ENCODE peak calls at places on chromosome 6, in seven cellular contexts. One of them, this sample, is unnamed.

GRCh38 chr6:150290429-150290828 is 78.4 kb upstream of the IYD start:
- DNase-seq in GM12891: no peak
- DNase-seq in GM12878: no peak
- DNase-seq in H1: no peak
- DNase-seq in SK-N-SH: no peak
- DNase-seq in HepG2: no peak
- DNase-seq in K562: no peak
- DNase-seq in this sample: no peak

GRCh38 chr6:149586149-149586548 is 20.0 kb downstream of the GINM1 start:
- DNase-seq in GM12891: no peak
- DNase-seq in K562: no peak
- DNase-seq in H1: no peak
- DNase-seq in SK-N-SH: no peak
- DNase-seq in GM12878: no peak
- DNase-seq in HepG2: no peak
- DNase-seq in this sample: no peak

GRCh38 chr6:135586388-135586787 is 88.8 kb upstream of the AHI1 start:
- DNase-seq in GM12891: no peak
- DNase-seq in H1: no peak
- DNase-seq in K562: no peak
- DNase-seq in HepG2: no peak
- DNase-seq in GM12878: no peak
- DNase-seq in SK-N-SH: no peak
- DNase-seq in this sample: no peak

GRCh38 chr6:30942338-30943060 is 1.7 kb downstream of the MUCL3 start:
- DNase-seq in SK-N-SH: peak
- DNase-seq in GM12891: no peak
- DNase-seq in GM12878: no peak
- DNase-seq in HepG2: peak
- DNase-seq in K562: peak
- DNase-seq in H1: peak
- DNase-seq in this sample: no peak

GRCh38 chr6:163986313-163986712 is 571.8 kb downstream of the QKI start:
- DNase-seq in GM12891: no peak
- DNase-seq in SK-N-SH: no peak
- DNase-seq in HepG2: peak
- DNase-seq in K562: no peak
- DNase-seq in H1: no peak
- DNase-seq in GM12878: no peak
- DNase-seq in this sample: no peak

GRCh38 chr6:110776413-110776812 is 38.9 kb downstream of the CDK19 start:
- DNase-seq in H1: no peak
- DNase-seq in HepG2: no peak
- DNase-seq in SK-N-SH: no peak
- DNase-seq in GM12891: no peak
- DNase-seq in GM12878: no peak
- DNase-seq in K562: no peak
- DNase-seq in this sample: no peak

GRCh38 chr6:141169419-141169818 is 963.3 kb upstream of the GJE1 start:
- DNase-seq in H1: no peak
- DNase-seq in SK-N-SH: no peak
- DNase-seq in HepG2: no peak
- DNase-seq in GM12878: no peak
- DNase-seq in K562: no peak
- DNase-seq in GM12891: no peak
- DNase-seq in this sample: no peak

GRCh38 chr6:96610019-96610418 is 47.1 kb downstream of the FHL5 start:
- DNase-seq in H1: no peak
- DNase-seq in HepG2: no peak
- DNase-seq in GM12878: no peak
- DNase-seq in SK-N-SH: no peak
- DNase-seq in K562: no peak
- DNase-seq in GM12891: no peak
- DNase-seq in this sample: no peak

GRCh38 chr6:72620866-72621242 is 1.0 kb upstream of the KCNQ5 start:
- DNase-seq in K562: no peak
- DNase-seq in GM12891: no peak
- DNase-seq in GM12878: no peak
- DNase-seq in SK-N-SH: peak
- DNase-seq in HepG2: no peak
- DNase-seq in H1: no peak
- DNase-seq in this sample: no peak

GRCh38 chr6:40369028-40369427 is 218.1 kb downstream of the LRFN2 start:
- DNase-seq in H1: no peak
- DNase-seq in K562: no peak
- DNase-seq in HepG2: no peak
- DNase-seq in GM12891: no peak
- DNase-seq in SK-N-SH: no peak
- DNase-seq in GM12878: no peak
- DNase-seq in this sample: no peak

GRCh38 chr6:149331043-149331807 is 13.7 kb downstream of the TAB2 start:
- DNase-seq in SK-N-SH: no peak
- DNase-seq in K562: no peak
- DNase-seq in GM12878: no peak
- DNase-seq in HepG2: no peak
- DNase-seq in H1: no peak
- DNase-seq in GM12891: no peak
- DNase-seq in this sample: no peak

GRCh38 chr6:12909828-12910227 is 193.3 kb downstream of the PHACTR1 start:
- DNase-seq in K562: no peak
- DNase-seq in GM12878: no peak
- DNase-seq in H1: no peak
- DNase-seq in SK-N-SH: no peak
- DNase-seq in HepG2: no peak
- DNase-seq in GM12891: no peak
- DNase-seq in this sample: no peak

GRCh38 chr6:35496851-35497570 is at the start of gene TEAD3:
- DNase-seq in K562: peak
- DNase-seq in GM12878: no peak
- DNase-seq in HepG2: peak
- DNase-seq in GM12891: peak
- DNase-seq in SK-N-SH: peak
- DNase-seq in H1: no peak
- DNase-seq in this sample: peak

GRCh38 chr6:112018619-112019416 is 35.1 kb upstream of the CCN6 start:
- DNase-seq in HepG2: peak
- DNase-seq in H1: no peak
- DNase-seq in GM12891: no peak
- DNase-seq in SK-N-SH: peak
- DNase-seq in K562: no peak
- DNase-seq in GM12878: no peak
- DNase-seq in this sample: no peak

GRCh38 chr6:21201673-21202430 is 391.7 kb upstream of the SOX4 start:
- DNase-seq in GM12891: no peak
- DNase-seq in GM12878: no peak
- DNase-seq in H1: no peak
- DNase-seq in K562: no peak
- DNase-seq in HepG2: no peak
- DNase-seq in SK-N-SH: peak
- DNase-seq in this sample: no peak

GRCh38 chr6:149887343-149887742 is 10.6 kb downstream of the RAET1E start:
- DNase-seq in GM12878: no peak
- DNase-seq in SK-N-SH: no peak
- DNase-seq in GM12891: no peak
- DNase-seq in HepG2: no peak
- DNase-seq in H1: no peak
- DNase-seq in K562: no peak
- DNase-seq in this sample: no peak

GRCh38 chr6:35402856-35403191 is 49.3 kb upstream of the FANCE start:
- DNase-seq in GM12891: no peak
- DNase-seq in H1: no peak
- DNase-seq in SK-N-SH: no peak
- DNase-seq in GM12878: no peak
- DNase-seq in HepG2: no peak
- DNase-seq in K562: no peak
- DNase-seq in this sample: no peak

DNA sequence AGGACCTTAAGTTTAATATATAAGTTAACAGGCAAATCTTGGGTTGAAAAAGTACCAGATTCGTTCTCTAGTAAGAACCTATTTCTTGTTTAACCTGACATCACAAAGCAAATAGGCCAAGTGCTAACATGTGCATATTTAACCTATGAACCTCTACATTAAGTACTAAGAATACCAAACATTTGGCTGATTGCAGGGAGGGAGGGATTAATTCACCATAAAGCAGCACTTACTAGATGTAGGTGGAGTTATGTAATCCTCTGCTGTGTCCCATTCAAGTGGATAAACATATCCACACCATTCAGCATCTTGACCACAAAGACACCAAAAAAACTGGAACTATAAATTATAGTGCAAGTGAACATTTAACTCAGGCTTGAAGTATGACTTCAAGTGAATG is 10.1 kb downstream of the STX11 start:
- DNase-seq in SK-N-SH: no peak
- DNase-seq in GM12891: no peak
- DNase-seq in GM12878: no peak
- DNase-seq in K562: no peak
- DNase-seq in H1: no peak
- DNase-seq in HepG2: no peak
- DNase-seq in this sample: no peak
- TF ChIP-seq TAF1 in SK-N-SH: no peak
- TF ChIP-seq TAF1 in GM12891: no peak
- TF ChIP-seq TAF1 in GM12878: no peak
- TF ChIP-seq TAF1 in K562: no peak
- TF ChIP-seq TAF1 in H1: no peak
- TF ChIP-seq TAF1 in HepG2: no peak
- TF ChIP-seq TAF1 in this sample: no peak

DNA sequence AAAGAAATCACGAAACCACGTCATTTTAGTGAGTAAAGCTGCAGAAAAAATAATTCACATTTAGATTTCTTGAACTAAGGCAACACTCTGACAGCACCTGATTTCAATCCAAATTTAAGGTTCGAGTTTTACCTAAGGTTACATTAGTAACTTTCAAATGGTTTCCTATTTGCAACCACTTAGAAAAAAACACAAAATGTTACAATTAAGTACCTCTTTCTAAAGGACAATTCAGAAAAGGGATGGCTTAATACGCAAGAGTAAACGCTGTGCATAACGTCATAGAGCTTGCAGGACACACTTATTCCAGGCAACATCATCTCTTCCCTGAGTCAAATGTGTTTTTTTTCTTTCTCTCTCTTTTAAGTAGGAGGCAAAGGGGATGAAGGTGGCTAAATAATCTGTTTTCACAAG is 86.1 kb downstream of the SESN1 start:
- DNase-seq in SK-N-SH: no peak
- DNase-seq in K562: no peak
- DNase-seq in GM12878: no peak
- DNase-seq in H1: no peak
- DNase-seq in GM12891: no peak
- DNase-seq in HepG2: no peak
- DNase-seq in this sample: no peak
- TF ChIP-seq POLR2AphosphoS5 in SK-N-SH: no peak
- TF ChIP-seq POLR2AphosphoS5 in K562: no peak
- TF ChIP-seq POLR2AphosphoS5 in GM12878: no peak
- TF ChIP-seq POLR2AphosphoS5 in H1: no peak
- TF ChIP-seq POLR2AphosphoS5 in GM12891: no peak
- TF ChIP-seq POLR2AphosphoS5 in HepG2: no peak
- TF ChIP-seq POLR2AphosphoS5 in this sample: no peak

GRCh38 chr6:89146748-89147715 is 1.2 kb downstream of the PM20D2 start:
- DNase-seq in HepG2: peak
- DNase-seq in H1: no peak
- DNase-seq in GM12891: no peak
- DNase-seq in K562: no peak
- DNase-seq in GM12878: no peak
- DNase-seq in SK-N-SH: no peak
- DNase-seq in this sample: no peak
- TF ChIP-seq TAF1 in HepG2: no peak
- TF ChIP-seq TAF1 in H1: no peak
- TF ChIP-seq TAF1 in GM12891: no peak
- TF ChIP-seq TAF1 in K562: no peak
- TF ChIP-seq TAF1 in GM12878: no peak
- TF ChIP-seq TAF1 in SK-N-SH: peak
- TF ChIP-seq TAF1 in this sample: no peak

GRCh38 chr6:158786645-158787304 is 32.4 kb downstream of the EZR start:
- DNase-seq in GM12891: no peak
- DNase-seq in K562: no peak
- DNase-seq in H1: no peak
- DNase-seq in HepG2: no peak
- DNase-seq in GM12878: no peak
- DNase-seq in SK-N-SH: no peak
- DNase-seq in this sample: no peak
- TF ChIP-seq POLR2AphosphoS5 in GM12891: no peak
- TF ChIP-seq POLR2AphosphoS5 in K562: no peak
- TF ChIP-seq POLR2AphosphoS5 in H1: no peak
- TF ChIP-seq POLR2AphosphoS5 in HepG2: no peak
- TF ChIP-seq POLR2AphosphoS5 in GM12878: no peak
- TF ChIP-seq POLR2AphosphoS5 in SK-N-SH: no peak
- TF ChIP-seq POLR2AphosphoS5 in this sample: no peak

GRCh38 chr6:169296170-169296569 is 42.5 kb upstream of the THBS2 start:
- DNase-seq in HepG2: peak
- DNase-seq in GM12878: no peak
- DNase-seq in K562: no peak
- DNase-seq in H1: no peak
- DNase-seq in SK-N-SH: no peak
- DNase-seq in GM12891: no peak
- DNase-seq in this sample: no peak

GRCh38 chr6:169292340-169293124 is 38.9 kb upstream of the THBS2 start:
- DNase-seq in H1: no peak
- DNase-seq in GM12878: no peak
- DNase-seq in K562: no peak
- DNase-seq in HepG2: peak
- DNase-seq in GM12891: no peak
- DNase-seq in SK-N-SH: no peak
- DNase-seq in this sample: no peak

GRCh38 chr6:169291639-169292339 is 38.1 kb upstream of the THBS2 start:
- DNase-seq in HepG2: peak
- DNase-seq in GM12878: no peak
- DNase-seq in GM12891: no peak
- DNase-seq in H1: no peak
- DNase-seq in K562: no peak
- DNase-seq in SK-N-SH: no peak
- DNase-seq in this sample: no peak

GRCh38 chr6:169293196-169293595 is 39.5 kb upstream of the THBS2 start:
- DNase-seq in H1: no peak
- DNase-seq in GM12891: no peak
- DNase-seq in HepG2: no peak
- DNase-seq in K562: no peak
- DNase-seq in SK-N-SH: no peak
- DNase-seq in GM12878: no peak
- DNase-seq in this sample: no peak

GRCh38 chr6:169296622-169297021 is 43.0 kb upstream of the THBS2 start:
- DNase-seq in H1: no peak
- DNase-seq in SK-N-SH: no peak
- DNase-seq in GM12878: no peak
- DNase-seq in HepG2: no peak
- DNase-seq in K562: no peak
- DNase-seq in GM12891: no peak
- DNase-seq in this sample: no peak
- TF ChIP-seq TAF1 in H1: no peak
- TF ChIP-seq TAF1 in SK-N-SH: no peak
- TF ChIP-seq TAF1 in GM12878: no peak
- TF ChIP-seq TAF1 in HepG2: no peak
- TF ChIP-seq TAF1 in K562: no peak
- TF ChIP-seq TAF1 in GM12891: no peak
- TF ChIP-seq TAF1 in this sample: no peak

GRCh38 chr6:93272201-93272600 is 147.2 kb downstream of the EPHA7 start:
- DNase-seq in K562: no peak
- DNase-seq in GM12878: no peak
- DNase-seq in SK-N-SH: no peak
- DNase-seq in HepG2: no peak
- DNase-seq in H1: no peak
- DNase-seq in GM12891: no peak
- DNase-seq in this sample: no peak
- TF ChIP-seq POLR2AphosphoS5 in K562: no peak
- TF ChIP-seq POLR2AphosphoS5 in GM12878: no peak
- TF ChIP-seq POLR2AphosphoS5 in SK-N-SH: no peak
- TF ChIP-seq POLR2AphosphoS5 in HepG2: no peak
- TF ChIP-seq POLR2AphosphoS5 in H1: no peak
- TF ChIP-seq POLR2AphosphoS5 in GM12891: no peak
- TF ChIP-seq POLR2AphosphoS5 in this sample: no peak

GRCh38 chr6:152091851-152092341 is 284.4 kb downstream of the ESR1 start:
- DNase-seq in GM12891: no peak
- DNase-seq in GM12878: no peak
- DNase-seq in H1: no peak
- DNase-seq in SK-N-SH: no peak
- DNase-seq in HepG2: no peak
- DNase-seq in K562: no peak
- DNase-seq in this sample: no peak
- TF ChIP-seq TAF1 in GM12891: no peak
- TF ChIP-seq TAF1 in GM12878: no peak
- TF ChIP-seq TAF1 in H1: no peak
- TF ChIP-seq TAF1 in SK-N-SH: no peak
- TF ChIP-seq TAF1 in HepG2: no peak
- TF ChIP-seq TAF1 in K562: no peak
- TF ChIP-seq TAF1 in this sample: no peak